ENCODE peak calls at places on chromosomes 1 and 21, in four cellular contexts. S is Karpas-422; Y is CD4-positive, CD25-positive, alpha-beta regulatory T cell; T is K562. B is an unnamed sample.
A peak's percentile ranks its signal among the peaks of the same experiment; 100 is the strongest.

GRCh38 chr1:65065535-65066378 is 82.2 kb upstream of the AK4 start:
- DNase-seq in S (no peak), Y (no peak), T (peak; percentile 27), B (peak; percentile 63)

GRCh38 chr1:104906141-104906540 is 1156.4 kb downstream of the AMY1C start:
- DNase-seq in S (no peak), Y (no peak), T (no peak), B (no peak)

GRCh38 chr21:45105906-45106485 is 31.6 kb downstream of the ADARB1 start:
- DNase-seq in S (no peak), Y (no peak), T (no peak), B (no peak)

GRCh38 chr1:69982992-69983391 is 222.4 kb downstream of the LRRC40 start:
- DNase-seq in S (no peak), Y (no peak), T (no peak), B (no peak)

GRCh38 chr1:49842596-49842995 is 181.2 kb downstream of the AGBL4 start:
- DNase-seq in S (no peak), Y (no peak), T (no peak), B (no peak)

GRCh38 chr1:43437031-43437973 is 16.4 kb downstream of the HYI start:
- DNase-seq in S (no peak), Y (no peak), T (no peak), B (no peak)

GRCh38 chr1:25253911-25254310 is 6.7 kb upstream of the RSRP1 start:
- DNase-seq in S (peak; percentile 31), Y (no peak), T (no peak), B (no peak)

GRCh38 chr21:29297483-29298347 is 1.0 kb upstream of the BACH1 start:
- DNase-seq in S (no peak), Y (no peak), T (no peak), B (no peak)

GRCh38 chr1:15584489-15585363 is at the start of gene AGMAT:
- DNase-seq in S (peak; percentile 80), Y (peak; percentile 80), T (no peak), B (peak; percentile 84)

GRCh38 chr1:19658186-19658585 is 6.5 kb upstream of the HTR6 start:
- DNase-seq in S (no peak), Y (no peak), T (no peak), B (no peak)

GRCh38 chr21:45376459-45377324 is 28.3 kb upstream of the COL18A1 start:
- DNase-seq in S (peak; percentile 49), Y (no peak), T (no peak), B (no peak)

GRCh38 chr1:17617787-17618557 is 78.5 kb downstream of the ARHGEF10L start:
- DNase-seq in S (no peak), Y (no peak), T (no peak), B (no peak)

GRCh38 chr1:108862698-108863477 is 6.0 kb upstream of the AKNAD1 start:
- DNase-seq in S (no peak), Y (no peak), T (no peak), B (no peak)

GRCh38 chr1:65793359-65793732 is 651 bp downstream of the PDE4B start:
- DNase-seq in S (no peak), Y (no peak), T (no peak), B (peak; percentile 41)

GRCh38 chr1:40362199-40362598 is 11.3 kb upstream of the SMAP2 start:
- DNase-seq in S (no peak), Y (no peak), T (no peak), B (no peak)

GRCh38 chr21:35428489-35428888 is 379.4 kb upstream of the RUNX1 start:
- DNase-seq in S (no peak), Y (peak; percentile 27), T (no peak), B (no peak)

GRCh38 chr1:193181985-193182384 is 4.4 kb downstream of the B3GALT2 start:
- DNase-seq in S (no peak), Y (no peak), T (peak; percentile 8), B (no peak)

GRCh38 chr1:177355575-177355974 is 184.8 kb downstream of the BRINP2 start:
- DNase-seq in S (peak; percentile 71), Y (no peak), T (no peak), B (peak; percentile 41)

DNA sequence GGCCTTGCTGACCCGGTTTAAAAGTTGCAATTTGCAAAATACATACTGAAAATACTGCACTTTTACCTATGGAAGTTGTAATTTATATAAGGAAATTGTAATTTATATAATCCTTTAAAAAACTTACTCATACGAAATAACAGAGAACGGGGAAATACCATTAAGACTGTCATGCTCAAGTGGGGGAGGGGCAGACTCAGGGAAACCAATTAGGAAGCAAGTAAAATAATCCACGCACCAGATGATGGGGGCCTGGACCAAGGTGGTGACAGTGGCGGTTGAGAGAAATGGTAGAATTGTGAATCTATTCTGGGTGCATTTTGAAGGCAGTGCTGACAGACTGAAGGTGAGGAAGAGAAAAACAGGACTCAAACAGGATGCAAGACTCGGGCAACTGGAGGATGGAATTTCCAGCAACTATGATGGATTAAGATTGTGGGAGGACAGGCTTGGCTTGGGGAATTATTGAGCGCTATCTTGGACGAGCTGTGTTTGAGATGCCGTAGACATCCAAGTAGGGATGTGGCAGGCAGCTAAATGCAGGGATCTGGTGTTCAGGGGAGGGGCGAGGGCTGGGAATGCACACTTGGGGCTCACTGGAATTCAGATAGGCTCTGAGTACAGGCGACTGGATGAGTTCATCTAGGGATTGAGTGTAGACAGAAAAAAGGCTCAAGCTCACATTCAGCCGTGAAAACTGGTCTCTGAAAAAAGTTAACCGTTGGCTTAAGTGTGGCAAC is 1.0 kb downstream of the LCA5L start:
- DNase-seq in S (no peak), Y (no peak), T (no peak), B (peak; percentile 59)
- H3K27ac ChIP-seq in S (no peak overlapping the region), Y (no peak overlapping the region), T (peak overlapping the region; percentile 95), B (peak overlapping the region; percentile 95)

DNA sequence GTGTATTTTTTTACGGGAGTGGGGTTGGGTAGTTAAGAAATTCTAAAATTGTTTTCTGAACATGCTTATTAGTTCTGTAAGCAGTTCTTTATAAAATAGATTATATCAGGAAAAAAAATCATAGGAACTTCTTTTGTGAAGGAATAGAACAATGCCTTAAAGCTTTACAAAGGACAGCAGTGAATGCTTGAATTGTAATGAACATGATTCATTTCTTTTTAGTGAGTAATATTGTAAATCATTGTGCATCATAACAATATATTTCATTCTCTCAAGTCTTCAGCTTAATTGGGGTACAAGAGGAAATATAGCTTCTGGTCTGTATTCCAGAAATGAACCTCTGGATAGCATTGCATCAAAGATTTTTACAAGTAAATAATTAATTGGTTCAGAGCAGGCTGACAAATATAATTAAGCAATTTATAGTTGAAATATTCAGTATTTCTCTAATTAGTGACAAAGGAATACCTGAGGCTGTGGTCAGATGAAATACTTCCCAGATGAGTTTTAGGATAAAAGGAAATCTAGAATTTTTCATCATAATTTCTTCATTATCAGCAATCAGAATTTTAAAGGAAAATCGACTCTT is 112.6 kb downstream of the NEK7 start:
- DNase-seq in S (no peak), Y (no peak), T (no peak), B (no peak)
- H3K27ac ChIP-seq in S (no peak overlapping the region), Y (no peak overlapping the region), T (no peak overlapping the region), B (peak overlapping the region; percentile 93)

GRCh38 chr1:41479808-41480160 is 4.7 kb downstream of the EDN2 start:
- DNase-seq in S (no peak), Y (no peak), T (no peak), B (no peak)
- H3K27ac ChIP-seq in S (no peak overlapping the region), Y (no peak overlapping the region), T (no peak overlapping the region), B (no peak overlapping the region)

DNA sequence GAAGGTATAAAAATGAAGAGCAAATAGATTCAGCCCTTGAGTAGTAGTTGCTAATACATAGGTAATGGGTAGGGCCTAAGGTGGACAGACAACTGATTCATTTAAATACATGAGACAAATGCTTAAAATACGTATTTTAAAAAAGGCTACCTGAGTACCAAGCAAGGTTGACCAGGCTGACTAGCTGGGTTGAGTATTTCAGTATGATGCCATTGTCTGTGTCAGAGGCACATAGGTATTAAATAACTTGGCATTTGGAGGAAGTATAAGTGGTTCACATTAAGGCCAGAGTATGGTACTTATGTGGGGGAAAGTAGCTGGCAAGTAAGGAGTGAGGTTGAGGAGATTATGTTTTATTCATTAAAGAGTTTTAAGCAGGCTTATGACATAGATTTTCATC is 19.4 kb downstream of the NEK7 start:
- DNase-seq in S (no peak), Y (no peak), T (no peak), B (no peak)
- H3K27ac ChIP-seq in S (no peak overlapping the region), Y (peak overlapping the region; percentile 84), T (no peak overlapping the region), B (peak overlapping the region; percentile 63)

DNA sequence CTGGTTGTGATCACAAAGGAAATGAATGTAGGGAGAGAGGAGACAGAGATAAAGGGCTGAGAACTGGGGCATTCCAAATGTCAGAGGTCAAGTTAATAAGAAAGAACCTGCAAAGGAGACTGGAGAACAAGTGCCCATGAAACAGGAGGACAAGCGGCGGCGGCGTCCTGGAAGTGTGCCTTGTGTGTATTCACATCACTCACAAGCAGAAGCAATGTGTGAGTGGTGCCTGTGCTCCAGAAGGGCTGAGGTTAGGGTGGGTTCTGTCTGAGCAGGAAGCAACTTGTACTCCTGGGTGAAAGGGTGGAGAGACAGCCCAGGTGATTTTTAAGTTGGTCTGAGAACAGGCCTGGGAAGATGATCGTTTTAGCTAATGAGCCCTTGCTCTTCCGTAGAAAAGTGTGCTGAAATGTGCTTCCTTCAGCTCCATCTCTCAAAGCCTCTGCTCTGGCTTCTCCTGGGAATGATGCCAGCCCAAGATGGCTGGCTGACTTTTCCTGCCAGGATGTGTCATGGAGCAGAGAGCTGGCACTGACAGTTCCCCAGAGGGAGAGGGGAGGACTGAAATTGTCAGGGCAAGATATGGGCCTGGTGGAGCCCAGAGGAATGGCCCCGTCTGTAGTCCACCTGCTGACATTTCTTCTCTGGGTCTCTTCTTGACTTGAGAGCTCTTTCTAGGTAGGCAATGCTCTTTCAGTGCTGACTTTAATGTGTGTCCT is 25.1 kb upstream of the PLEKHA6 start:
- DNase-seq in S (no peak), Y (no peak), T (no peak), B (peak; percentile 48)
- H3K27ac ChIP-seq in S (no peak overlapping the region), Y (no peak overlapping the region), T (no peak overlapping the region), B (no peak overlapping the region)